ENCODE peak calls at places on chromosomes 12 and 14, in six cellular contexts. One of them, this sample, is unnamed.

GRCh38 chr14:57930241-57930975 is 64.5 kb upstream of the SLC35F4 start:
- DNase-seq in GM12878: no peak
- DNase-seq in H1: no peak
- DNase-seq in HepG2: no peak
- DNase-seq in K562: no peak
- DNase-seq in GM12891: no peak
- DNase-seq in this sample: no peak

GRCh38 chr14:74875941-74876913 is at the start of gene PROX2:
- DNase-seq in HepG2: no peak
- DNase-seq in K562: no peak
- DNase-seq in GM12891: no peak
- DNase-seq in GM12878: no peak
- DNase-seq in H1: no peak
- DNase-seq in this sample: peak

GRCh38 chr12:90908465-90908864 is 46.5 kb downstream of the CCER1 start:
- DNase-seq in K562: no peak
- DNase-seq in H1: no peak
- DNase-seq in HepG2: no peak
- DNase-seq in GM12878: no peak
- DNase-seq in GM12891: no peak
- DNase-seq in this sample: no peak

GRCh38 chr14:69586420-69586819 is 11.7 kb upstream of the CCDC177 start:
- DNase-seq in GM12878: no peak
- DNase-seq in H1: no peak
- DNase-seq in K562: no peak
- DNase-seq in GM12891: no peak
- DNase-seq in HepG2: no peak
- DNase-seq in this sample: no peak

GRCh38 chr14:103123128-103123633 is at the start of gene TNFAIP2:
- DNase-seq in GM12891: peak
- DNase-seq in GM12878: no peak
- DNase-seq in H1: no peak
- DNase-seq in HepG2: no peak
- DNase-seq in K562: peak
- DNase-seq in this sample: no peak

GRCh38 chr12:65824314-65824563 is at the start of gene HMGA2:
- DNase-seq in HepG2: no peak
- DNase-seq in K562: no peak
- DNase-seq in H1: no peak
- DNase-seq in GM12878: no peak
- DNase-seq in GM12891: no peak
- DNase-seq in this sample: no peak

GRCh38 chr12:113647048-113647447 is 175.4 kb upstream of the LHX5 start:
- DNase-seq in GM12878: no peak
- DNase-seq in HepG2: peak
- DNase-seq in H1: no peak
- DNase-seq in K562: no peak
- DNase-seq in GM12891: no peak
- DNase-seq in this sample: no peak

GRCh38 chr14:96362071-96362964 is 823 bp downstream of the ATG2B start:
- DNase-seq in GM12891: peak
- DNase-seq in K562: peak
- DNase-seq in H1: no peak
- DNase-seq in HepG2: peak
- DNase-seq in GM12878: peak
- DNase-seq in this sample: peak

GRCh38 chr12:2013527-2014223 is 9.4 kb upstream of the DCP1B start:
- DNase-seq in GM12878: no peak
- DNase-seq in H1: no peak
- DNase-seq in K562: no peak
- DNase-seq in GM12891: no peak
- DNase-seq in HepG2: no peak
- DNase-seq in this sample: no peak

GRCh38 chr12:20283467-20283866 is 84.9 kb upstream of the PDE3A start:
- DNase-seq in K562: no peak
- DNase-seq in HepG2: no peak
- DNase-seq in H1: no peak
- DNase-seq in GM12891: no peak
- DNase-seq in GM12878: no peak
- DNase-seq in this sample: no peak

DNA sequence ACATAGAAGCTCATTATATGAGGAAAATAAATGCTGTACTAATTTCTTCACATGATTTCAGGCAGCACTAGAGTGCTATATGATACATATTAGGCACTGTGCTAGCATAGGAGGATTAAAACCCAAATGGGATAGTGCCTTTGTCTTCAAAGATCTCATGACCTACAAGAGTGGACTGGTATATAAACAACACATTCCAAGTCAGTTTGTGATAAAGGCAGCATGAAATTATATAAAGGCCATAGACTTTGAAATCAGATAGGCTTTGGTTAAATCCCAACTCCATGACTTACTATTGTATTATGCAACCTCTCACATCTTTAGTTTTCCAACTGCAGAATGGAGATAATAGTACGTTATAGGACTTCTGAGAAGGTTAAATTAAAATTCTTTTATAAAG is 179.7 kb downstream of the RAD51B start:
- DNase-seq in HepG2: no peak
- DNase-seq in K562: no peak
- DNase-seq in GM12891: no peak
- DNase-seq in H1: no peak
- DNase-seq in GM12878: no peak
- DNase-seq in this sample: no peak
- TF ChIP-seq POLR2AphosphoS5 in HepG2: no peak
- TF ChIP-seq POLR2AphosphoS5 in K562: no peak
- TF ChIP-seq POLR2AphosphoS5 in GM12891: no peak
- TF ChIP-seq POLR2AphosphoS5 in H1: no peak
- TF ChIP-seq POLR2AphosphoS5 in GM12878: no peak
- TF ChIP-seq POLR2AphosphoS5 in this sample: no peak

GRCh38 chr12:75327642-75328041 is 2.5 kb downstream of the CAPS2 start:
- DNase-seq in GM12878: no peak
- DNase-seq in K562: no peak
- DNase-seq in H1: no peak
- DNase-seq in HepG2: no peak
- DNase-seq in GM12891: no peak
- DNase-seq in this sample: no peak
- TF ChIP-seq TAF1 in GM12878: no peak
- TF ChIP-seq TAF1 in K562: no peak
- TF ChIP-seq TAF1 in H1: no peak
- TF ChIP-seq TAF1 in HepG2: no peak
- TF ChIP-seq TAF1 in GM12891: no peak
- TF ChIP-seq TAF1 in this sample: no peak

DNA sequence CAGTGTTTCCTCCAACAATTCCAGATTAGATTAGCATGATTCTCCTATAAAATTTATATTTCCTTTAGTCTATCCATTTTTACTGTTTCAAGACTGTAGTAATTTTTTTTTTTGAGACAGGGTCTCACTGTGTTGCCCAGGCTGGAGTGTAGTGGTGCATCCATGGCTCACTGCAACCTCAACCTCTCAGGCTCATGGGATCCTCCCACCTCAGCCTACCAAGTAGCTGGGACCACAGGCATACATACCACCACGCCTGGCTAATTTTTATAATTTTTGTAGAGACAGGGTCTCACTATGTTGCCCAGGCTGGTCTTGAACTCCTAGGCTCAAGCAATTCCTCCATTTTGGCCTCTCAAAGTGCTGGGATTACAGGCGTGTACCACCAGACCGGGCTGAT is 55.6 kb upstream of the LIMA1 start:
- DNase-seq in HepG2: no peak
- DNase-seq in GM12891: no peak
- DNase-seq in GM12878: no peak
- DNase-seq in K562: no peak
- DNase-seq in H1: no peak
- DNase-seq in this sample: no peak
- TF ChIP-seq POLR2A in HepG2: no peak
- TF ChIP-seq POLR2A in GM12891: no peak
- TF ChIP-seq POLR2A in GM12878: no peak
- TF ChIP-seq POLR2A in K562: no peak
- TF ChIP-seq POLR2A in H1: no peak
- TF ChIP-seq POLR2A in this sample: no peak

GRCh38 chr14:95098984-95099599 is 58.2 kb downstream of the DICER1 start:
- DNase-seq in HepG2: peak
- DNase-seq in H1: peak
- DNase-seq in K562: peak
- DNase-seq in GM12891: no peak
- DNase-seq in GM12878: no peak
- DNase-seq in this sample: no peak
- TF ChIP-seq POLR2AphosphoS5 in HepG2: no peak
- TF ChIP-seq POLR2AphosphoS5 in H1: no peak
- TF ChIP-seq POLR2AphosphoS5 in K562: no peak
- TF ChIP-seq POLR2AphosphoS5 in GM12891: no peak
- TF ChIP-seq POLR2AphosphoS5 in GM12878: no peak
- TF ChIP-seq POLR2AphosphoS5 in this sample: no peak

GRCh38 chr14:97638864-97639263 is 841.7 kb downstream of the VRK1 start:
- DNase-seq in K562: no peak
- DNase-seq in HepG2: no peak
- DNase-seq in GM12878: no peak
- DNase-seq in GM12891: no peak
- DNase-seq in H1: no peak
- DNase-seq in this sample: no peak

GRCh38 chr14:97640031-97640430 is 842.8 kb downstream of the VRK1 start:
- DNase-seq in HepG2: no peak
- DNase-seq in K562: no peak
- DNase-seq in H1: no peak
- DNase-seq in GM12878: no peak
- DNase-seq in GM12891: no peak
- DNase-seq in this sample: no peak

GRCh38 chr14:97634786-97635185 is 837.6 kb downstream of the VRK1 start:
- DNase-seq in GM12891: no peak
- DNase-seq in GM12878: no peak
- DNase-seq in K562: no peak
- DNase-seq in HepG2: no peak
- DNase-seq in H1: no peak
- DNase-seq in this sample: no peak
- TF ChIP-seq TAF1 in GM12891: no peak
- TF ChIP-seq TAF1 in GM12878: no peak
- TF ChIP-seq TAF1 in K562: no peak
- TF ChIP-seq TAF1 in HepG2: no peak
- TF ChIP-seq TAF1 in H1: no peak
- TF ChIP-seq TAF1 in this sample: no peak

DNA sequence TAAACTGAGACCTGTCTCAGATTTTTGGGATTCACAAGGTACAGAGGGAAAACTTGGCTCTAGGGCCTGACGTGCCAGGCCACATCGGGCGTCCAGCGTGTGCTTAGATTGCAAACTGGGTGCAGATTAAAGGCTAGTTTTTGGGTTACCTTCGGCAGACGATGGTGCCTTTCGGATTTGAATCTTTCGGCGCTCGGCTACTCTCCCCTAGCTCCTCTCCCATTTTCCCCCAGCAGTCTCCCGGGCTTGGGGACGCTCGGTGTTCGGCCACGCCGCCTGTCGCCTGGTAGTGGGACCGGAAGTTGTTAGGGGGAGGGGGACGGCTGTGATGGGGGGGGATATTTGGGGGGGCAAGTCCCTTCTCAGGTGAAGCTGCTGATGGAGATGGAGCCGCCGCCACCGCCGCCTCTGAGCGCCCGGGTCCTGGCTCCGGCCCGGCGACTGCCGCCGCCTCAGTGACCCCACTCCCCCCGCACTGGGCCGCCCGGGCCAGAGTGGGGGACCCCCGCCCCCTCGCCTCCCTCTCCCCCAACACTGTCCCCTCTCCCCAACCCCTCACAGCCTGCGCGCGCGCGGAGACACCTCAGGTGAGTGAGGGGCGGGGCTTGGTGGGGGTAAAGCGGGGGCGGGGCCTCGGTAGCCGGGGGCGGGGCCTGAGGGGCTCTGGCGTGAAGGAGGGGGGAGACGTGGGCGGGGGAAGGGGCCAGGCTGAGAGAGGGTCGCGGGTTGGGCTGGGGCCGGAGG is 10.2 kb downstream of the SUOX start:
- DNase-seq in GM12878: peak
- DNase-seq in K562: peak
- DNase-seq in HepG2: peak
- DNase-seq in GM12891: peak
- DNase-seq in H1: peak
- DNase-seq in this sample: peak
- TF ChIP-seq POLR2A in GM12878: no peak
- TF ChIP-seq POLR2A in K562: peak
- TF ChIP-seq POLR2A in HepG2: no peak
- TF ChIP-seq POLR2A in GM12891: peak
- TF ChIP-seq POLR2A in H1: peak
- TF ChIP-seq POLR2A in this sample: no peak

DNA sequence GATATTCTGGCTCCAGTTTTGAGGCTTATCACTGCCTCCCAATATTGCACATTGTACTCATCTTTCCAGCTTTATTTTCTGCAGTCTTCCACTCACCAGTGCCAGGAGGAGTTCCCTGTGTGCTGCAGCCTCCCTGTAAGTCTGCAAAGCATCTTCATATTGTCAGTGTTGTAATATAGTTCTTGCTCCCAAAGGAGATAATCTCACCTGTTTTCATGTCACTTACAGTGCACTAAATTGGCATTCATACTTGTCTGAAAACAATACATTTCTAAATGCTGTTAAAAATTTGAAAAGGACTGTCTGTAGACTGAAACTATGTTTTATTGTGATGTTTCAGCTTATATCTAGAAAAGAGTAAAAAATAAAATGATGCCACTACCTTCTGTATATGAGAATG is 146.8 kb upstream of the TMTC1 start:
- DNase-seq in GM12891: no peak
- DNase-seq in K562: no peak
- DNase-seq in HepG2: no peak
- DNase-seq in H1: no peak
- DNase-seq in GM12878: no peak
- DNase-seq in this sample: no peak
- TF ChIP-seq POLR2AphosphoS5 in GM12891: no peak
- TF ChIP-seq POLR2AphosphoS5 in K562: no peak
- TF ChIP-seq POLR2AphosphoS5 in HepG2: no peak
- TF ChIP-seq POLR2AphosphoS5 in H1: no peak
- TF ChIP-seq POLR2AphosphoS5 in GM12878: no peak
- TF ChIP-seq POLR2AphosphoS5 in this sample: no peak